ENCODE peak calls at places on chromosomes 3 and 15, in six cellular contexts. X is CD4-positive, alpha-beta T cell; Z is neural progenitor cell; O is fibroblast of lung; T is ovary; J is stomach. N is an unnamed sample.

GRCh38 chr3:57062119-57062631 is 1.7 kb downstream of the SPATA12 start:
- DNase-seq in X (no peak), Z (peak; percentile 22), O (no peak), T (peak; percentile 31), J (no peak), N (no peak)

GRCh38 chr3:150073031-150073430 is 102.3 kb upstream of the PFN2 start:
- DNase-seq in X (no peak), Z (no peak), O (no peak), T (no peak), J (no peak), N (no peak)

GRCh38 chr15:31472636-31473383 is 146.2 kb downstream of the KLF13 start:
- DNase-seq in X (peak; percentile 28), Z (no peak), O (peak; percentile 48), T (peak; percentile 22), J (peak; percentile 34), N (no peak)

GRCh38 chr3:62248831-62249776 is 124.2 kb downstream of the FEZF2 start:
- DNase-seq in X (no peak), Z (no peak), O (no peak), T (no peak), J (no peak), N (no peak)

GRCh38 chr3:16313955-16314645 is 49.1 kb downstream of the OXNAD1 start:
- DNase-seq in X (no peak), Z (no peak), O (no peak), T (no peak), J (no peak), N (no peak)

GRCh38 chr3:106540743-106541142 is 671.9 kb upstream of the CBLB start:
- DNase-seq in X (no peak), Z (no peak), O (no peak), T (no peak), J (no peak), N (no peak)

GRCh38 chr3:99111235-99111634 is 209.7 kb upstream of the DCBLD2 start:
- DNase-seq in X (no peak), Z (no peak), O (no peak), T (no peak), J (no peak), N (no peak)

GRCh38 chr15:43775411-43775965 is 1.3 kb downstream of the ELL3 start:
- DNase-seq in X (no peak), Z (peak; percentile 40), O (peak; percentile 30), T (peak; percentile 51), J (peak; percentile 67), N (no peak)

GRCh38 chr3:196643201-196643749 is 3.8 kb downstream of the NRROS start:
- DNase-seq in X (no peak), Z (no peak), O (no peak), T (no peak), J (no peak), N (no peak)

GRCh38 chr15:71154607-71155200 is 39.4 kb downstream of the THSD4 start:
- DNase-seq in X (no peak), Z (no peak), O (no peak), T (no peak), J (no peak), N (no peak)

GRCh38 chr3:105365536-105366301 is 990 bp upstream of the ALCAM start:
- DNase-seq in X (no peak), Z (peak; percentile 50), O (peak; percentile 77), T (peak; percentile 23), J (peak; percentile 24), N (no peak)

GRCh38 chr3:151765685-151766084 is 32.0 kb downstream of the AADACL2 start:
- DNase-seq in X (no peak), Z (no peak), O (no peak), T (no peak), J (no peak), N (no peak)

GRCh38 chr15:74781673-74782595 is at the start of gene CSK:
- DNase-seq in X (peak; percentile 79), Z (peak; percentile 90), O (peak; percentile 61), T (peak; percentile 74), J (peak; percentile 81), N (peak; percentile 38)

GRCh38 chr3:4716731-4717362 is 223.7 kb downstream of the ITPR1 start:
- DNase-seq in X (no peak), Z (no peak), O (no peak), T (peak; percentile 48), J (no peak), N (no peak)
- H3K27ac ChIP-seq in X (no peak overlapping the region), Z (no peak overlapping the region), O (peak overlapping the region; percentile 65), T (peak overlapping the region; percentile 53), J (peak overlapping the region; percentile 22), N (no peak overlapping the region)

GRCh38 chr3:188950832-188951489 is 220.8 kb upstream of the TPRG1 start:
- DNase-seq in X (no peak), Z (no peak), O (peak; percentile 99), T (peak; percentile 92), J (peak; percentile 84), N (no peak)
- H3K27ac ChIP-seq in X (no peak overlapping the region), Z (no peak overlapping the region), O (peak overlapping the region; percentile 61), T (peak overlapping the region; percentile 26), J (peak overlapping the region; percentile 97), N (no peak overlapping the region)

GRCh38 chr3:172159962-172160538 is 120.7 kb downstream of the FNDC3B start:
- DNase-seq in X (no peak), Z (peak; percentile 55), O (peak; percentile 65), T (no peak), J (no peak), N (no peak)
- H3K27ac ChIP-seq in X (no peak overlapping the region), Z (no peak overlapping the region), O (no peak overlapping the region), T (no peak overlapping the region), J (peak overlapping the region; percentile 33), N (no peak overlapping the region)

GRCh38 chr3:8712871-8713360 is 20.7 kb upstream of the CAV3 start:
- DNase-seq in X (no peak), Z (no peak), O (no peak), T (no peak), J (no peak), N (no peak)

GRCh38 chr3:8712045-8712870 is 21.3 kb upstream of the CAV3 start:
- DNase-seq in X (no peak), Z (no peak), O (peak; percentile 59), T (no peak), J (no peak), N (no peak)

GRCh38 chr3:8709287-8709686 is 24.3 kb upstream of the CAV3 start:
- DNase-seq in X (no peak), Z (no peak), O (no peak), T (no peak), J (no peak), N (no peak)

GRCh38 chr3:8713901-8714759 is 19.5 kb upstream of the CAV3 start:
- DNase-seq in X (no peak), Z (peak; percentile 22), O (no peak), T (no peak), J (no peak), N (no peak)

DNA sequence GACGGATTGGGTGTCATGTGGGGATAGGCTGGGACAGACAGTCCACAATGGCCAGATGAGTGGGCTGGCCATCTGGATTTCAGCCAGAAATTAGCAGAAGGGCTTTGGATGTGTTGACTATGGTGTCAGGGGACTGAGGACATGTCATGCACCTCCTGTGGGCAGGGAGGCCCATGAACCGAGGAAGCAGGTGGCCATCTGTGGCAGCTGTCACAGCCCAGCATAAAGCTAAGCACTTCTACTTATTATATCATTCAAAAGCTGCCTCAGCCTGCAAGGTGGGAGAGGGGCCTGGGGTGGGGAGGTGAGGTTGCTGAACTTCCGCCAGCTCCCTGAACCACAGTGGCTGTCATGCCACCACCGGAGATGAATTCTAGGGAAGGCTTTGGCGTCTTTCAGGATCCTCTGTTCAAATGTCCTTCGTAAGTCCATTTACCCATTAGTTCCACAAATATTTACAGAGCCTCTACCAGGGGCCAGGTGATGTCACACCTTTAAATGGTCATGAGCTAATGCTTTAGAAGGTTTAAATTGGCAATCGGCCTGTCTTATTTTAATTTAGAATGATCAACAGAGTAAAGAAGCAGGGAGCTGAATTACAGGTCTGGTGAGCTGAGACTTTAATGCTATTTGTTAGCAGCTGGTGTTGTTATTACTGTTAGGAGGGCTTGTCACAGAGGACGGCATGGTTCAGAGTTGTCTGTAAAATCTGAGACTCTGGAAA is 23.6 kb upstream of the CAV3 start:
- DNase-seq in X (no peak), Z (no peak), O (no peak), T (no peak), J (peak; percentile 37), N (no peak)
- H3K27ac ChIP-seq in X (no peak overlapping the region), Z (no peak overlapping the region), O (no peak overlapping the region), T (no peak overlapping the region), J (peak overlapping the region; percentile 36), N (no peak overlapping the region)

DNA sequence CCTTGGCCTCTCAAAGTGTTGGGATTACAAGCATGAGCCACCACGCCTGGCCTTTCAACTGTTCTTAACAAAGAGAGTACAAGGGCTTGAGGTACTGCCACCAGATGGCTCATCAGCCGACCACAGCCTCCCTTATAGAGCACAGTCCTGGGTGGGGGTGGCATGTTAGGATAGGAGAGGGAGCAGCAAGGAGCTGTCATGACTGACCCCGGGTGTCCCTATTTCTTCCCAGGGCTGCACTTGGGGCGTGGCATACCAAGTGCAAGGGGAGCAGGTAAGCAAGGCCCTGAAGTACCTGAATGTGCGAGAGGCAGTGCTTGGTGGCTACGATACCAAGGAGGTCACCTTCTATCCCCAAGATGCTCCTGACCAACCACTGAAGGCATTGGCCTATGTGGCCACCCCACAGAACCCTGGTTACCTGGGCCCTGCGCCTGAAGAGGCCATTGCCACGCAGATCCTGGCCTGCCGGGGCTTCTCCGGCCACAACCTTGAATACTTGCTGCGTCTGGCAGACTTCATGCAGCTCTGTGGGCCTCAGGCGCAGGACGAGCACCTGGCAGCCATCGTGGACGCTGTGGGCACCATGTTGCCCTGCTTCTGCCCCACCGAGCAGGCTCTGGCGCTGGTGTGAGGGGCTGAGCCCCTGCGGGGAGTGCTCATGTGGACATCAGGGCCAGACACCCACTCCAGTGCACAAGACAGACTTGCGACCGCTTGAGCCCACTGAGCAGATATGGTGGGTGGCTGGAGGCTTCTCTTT is 2.1 kb downstream of the CHAC1 start:
- DNase-seq in X (no peak), Z (no peak), O (no peak), T (no peak), J (no peak), N (no peak)
- H3K27ac ChIP-seq in X (no peak overlapping the region), Z (no peak overlapping the region), O (no peak overlapping the region), T (no peak overlapping the region), J (no peak overlapping the region), N (no peak overlapping the region)

GRCh38 chr3:9690451-9691450 is 12.9 kb upstream of the CPNE9 start:
- DNase-seq in X (no peak), Z (no peak), O (no peak), T (no peak), J (no peak), N (no peak)

GRCh38 chr3:9689757-9690156 is 13.9 kb upstream of the CPNE9 start:
- DNase-seq in X (no peak), Z (no peak), O (no peak), T (no peak), J (no peak), N (no peak)

GRCh38 chr3:9688961-9689360 is 14.7 kb upstream of the CPNE9 start:
- DNase-seq in X (no peak), Z (no peak), O (no peak), T (no peak), J (no peak), N (no peak)

GRCh38 chr3:9692416-9692815 is 11.2 kb upstream of the CPNE9 start:
- DNase-seq in X (no peak), Z (no peak), O (no peak), T (no peak), J (no peak), N (no peak)

DNA sequence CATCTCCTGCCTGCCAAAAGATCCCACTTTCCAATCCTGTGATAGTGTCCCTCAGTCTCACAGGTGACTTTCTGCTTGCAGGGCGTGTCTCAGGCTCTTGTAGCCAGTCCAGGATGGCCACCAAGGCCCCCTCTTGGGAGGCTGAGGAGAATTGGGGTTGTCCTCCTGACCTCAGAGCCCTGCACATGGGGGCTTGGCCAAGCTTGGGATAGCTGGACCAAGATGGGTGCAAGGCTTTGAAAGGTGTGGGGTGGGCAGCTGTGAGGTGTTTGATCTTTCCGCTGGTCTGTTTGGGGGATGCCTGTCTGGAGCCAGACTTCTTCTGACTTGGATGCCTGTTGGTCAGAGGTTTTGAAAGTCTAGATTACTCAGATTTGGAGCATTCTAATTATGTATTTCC is 12.0 kb upstream of the CPNE9 start:
- DNase-seq in X (no peak), Z (no peak), O (no peak), T (no peak), J (no peak), N (no peak)
- H3K27ac ChIP-seq in X (no peak overlapping the region), Z (no peak overlapping the region), O (no peak overlapping the region), T (no peak overlapping the region), J (no peak overlapping the region), N (no peak overlapping the region)

N was measured in caudate nucleus.